ENCODE peak calls at places on chromosomes 3 and 15, in nine cellular contexts. M, X, C, P, W, Q, R, V and T are unnamed samples.

GRCh38 chr3:38084969-38085942 is 46.2 kb downstream of the DLEC1 start:
- DNase-seq in Q (no peak), W (no peak), C (no peak), R (no peak), M (no peak), X (no peak), P (no peak), V (no peak), T (no peak)

GRCh38 chr3:89586676-89587075 is 479.3 kb downstream of the EPHA3 start:
- DNase-seq in P (no peak), R (no peak), W (no peak), V (no peak), C (no peak), Q (no peak), X (no peak), M (no peak), T (no peak)

GRCh38 chr3:76900571-76900970 is 139.3 kb upstream of the ROBO2 start:
- DNase-seq in V (no peak), P (no peak), M (no peak), X (no peak), W (no peak), C (no peak), Q (no peak), R (no peak), T (no peak)

GRCh38 chr15:50736823-50737222 is 28.7 kb downstream of the SPPL2A start:
- DNase-seq in P (no peak), Q (no peak), X (no peak), M (no peak), R (no peak), C (no peak), W (no peak), V (no peak), T (no peak)

GRCh38 chr3:155791190-155791589 is 14.9 kb downstream of the C3orf33 start:
- DNase-seq in Q (no peak), C (peak; percentile 49), P (no peak), V (no peak), X (no peak), M (no peak), R (no peak), W (no peak), T (no peak)

GRCh38 chr15:71658827-71659729 is 151.3 kb upstream of the NR2E3 start:
- DNase-seq in Q (no peak), R (no peak), W (no peak), X (no peak), C (no peak), P (no peak), V (no peak), M (no peak), T (no peak)

GRCh38 chr3:196192036-196193001 is 18.9 kb downstream of the ZDHHC19 start:
- DNase-seq in Q (no peak), M (no peak), V (no peak), W (peak; percentile 74), C (no peak), P (peak; percentile 65), X (peak; percentile 72), R (no peak), T (no peak)

GRCh38 chr3:102112706-102113230 is 263.5 kb downstream of the NFKBIZ start:
- DNase-seq in X (no peak), R (no peak), Q (no peak), M (no peak), P (no peak), V (no peak), C (no peak), W (no peak), T (no peak)

GRCh38 chr3:108036984-108037741 is 53.7 kb downstream of the CD47 start:
- DNase-seq in R (no peak), Q (no peak), W (no peak), M (no peak), X (no peak), V (no peak), C (no peak), P (no peak), T (no peak)

GRCh38 chr3:141412087-141412935 is 44.0 kb downstream of the ZBTB38 start:
- DNase-seq in Q (no peak), P (peak; percentile 75), W (no peak), C (peak; percentile 91), M (peak; percentile 62), V (peak; percentile 72), R (peak; percentile 80), X (peak; percentile 60), T (no peak)
- H3K27ac ChIP-seq in Q (no peak overlapping the region), P (peak overlapping the region; percentile 82), W (peak overlapping the region; percentile 92), C (peak overlapping the region; percentile 99), M (peak overlapping the region; percentile 65), V (peak overlapping the region; percentile 99), R (peak overlapping the region; percentile 96), X (peak overlapping the region; percentile 94), T (peak overlapping the region; percentile 97)

GRCh38 chr3:52247455-52248164 is 2.1 kb downstream of the PPM1M start:
- DNase-seq in M (no peak), P (no peak), X (no peak), C (no peak), V (no peak), R (no peak), Q (no peak), W (no peak), T (no peak)

GRCh38 chr3:52244061-52244628 is 1.4 kb upstream of the PPM1M start:
- DNase-seq in P (peak; percentile 55), M (no peak), C (no peak), V (no peak), W (peak; percentile 85), X (peak; percentile 42), Q (no peak), R (no peak), T (no peak)

GRCh38 chr3:52246728-52247454 is 1.3 kb downstream of the PPM1M start:
- DNase-seq in X (no peak), P (no peak), M (no peak), W (no peak), R (no peak), V (no peak), C (no peak), Q (no peak), T (no peak)

GRCh38 chr3:52246264-52246620 is 683 bp downstream of the PPM1M start:
- DNase-seq in M (no peak), R (no peak), V (no peak), X (no peak), P (no peak), W (no peak), Q (no peak), C (no peak), T (no peak)

DNA sequence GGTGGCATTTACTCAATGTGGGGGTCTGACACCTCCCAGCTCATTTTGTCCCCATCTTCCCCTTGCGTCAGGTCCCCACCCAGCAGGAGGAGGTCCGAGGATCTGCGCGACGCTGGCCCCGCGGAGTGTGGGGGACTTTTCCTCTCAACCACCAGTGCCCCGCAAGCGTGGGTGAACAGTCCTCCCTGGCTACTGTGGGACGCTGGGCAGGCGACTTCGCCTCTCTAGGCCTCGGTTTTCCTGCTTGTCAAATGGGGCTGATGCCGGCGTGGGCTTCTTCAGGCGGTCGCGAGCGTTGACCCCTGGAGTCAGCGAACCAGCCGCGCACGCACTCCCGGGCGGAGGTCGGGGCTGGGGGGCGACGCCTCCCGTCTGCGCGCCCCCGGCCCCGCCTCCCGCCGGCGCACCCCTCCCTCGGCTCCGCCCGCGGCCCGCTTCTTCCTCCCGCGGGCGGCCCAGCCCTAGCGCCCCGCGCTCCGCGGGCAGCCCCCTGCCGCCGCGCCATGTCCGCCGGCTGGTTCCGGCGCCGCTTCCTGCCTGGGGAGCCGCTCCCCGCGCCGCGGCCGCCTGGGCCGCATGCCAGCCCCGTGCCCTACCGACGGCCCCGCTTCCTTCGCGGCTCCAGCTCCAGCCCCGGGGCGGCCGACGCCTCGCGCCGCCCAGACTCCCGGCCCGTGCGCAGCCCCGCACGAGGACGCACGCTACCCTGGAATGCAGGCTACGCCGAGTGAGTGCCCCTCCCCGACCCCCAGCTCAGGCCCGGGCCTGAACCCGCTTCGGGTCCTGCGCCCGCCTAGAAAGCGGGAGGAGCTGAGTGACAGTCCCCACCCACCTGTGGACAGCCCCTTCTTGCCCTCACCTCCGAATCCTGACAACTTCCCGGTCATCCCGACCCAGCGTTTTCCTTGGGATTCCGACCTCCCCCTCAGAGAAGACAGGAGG is at the start of gene PPM1M:
- DNase-seq in M (peak; percentile 80), P (peak; percentile 53), W (no peak), V (no peak), R (no peak), C (peak; percentile 35), Q (peak; percentile 83), X (peak; percentile 58), T (no peak)
- TF ChIP-seq POLR2A in M (no peak), P (peak; percentile 14), W (peak; percentile 48), V (no peak), R (no peak), C (peak; percentile 19), Q (no peak), X (no peak), T (peak; percentile 15)

GRCh38 chr15:56943398-56943797 is 25.0 kb downstream of the TCF12 start:
- DNase-seq in P (no peak), W (no peak), R (no peak), X (no peak), M (no peak), Q (no peak), C (no peak), V (no peak), T (no peak)
- H3K27ac ChIP-seq in P (no peak overlapping the region), W (no peak overlapping the region), R (no peak overlapping the region), X (no peak overlapping the region), M (no peak overlapping the region), Q (no peak overlapping the region), C (no peak overlapping the region), V (no peak overlapping the region), T (no peak overlapping the region)

GRCh38 chr3:186787642-186788481 is 4.5 kb downstream of the EIF4A2 start:
- DNase-seq in V (no peak), W (no peak), X (no peak), Q (no peak), C (no peak), M (no peak), R (no peak), P (no peak), T (no peak)

GRCh38 chr3:186786810-186787375 is 3.5 kb downstream of the EIF4A2 start:
- DNase-seq in R (no peak), V (no peak), W (no peak), P (no peak), Q (no peak), X (no peak), M (no peak), C (no peak), T (no peak)

GRCh38 chr3:186789554-186790260 is 6.3 kb downstream of the EIF4A2 start:
- DNase-seq in P (no peak), Q (no peak), C (no peak), R (no peak), V (no peak), W (no peak), M (no peak), X (no peak), T (no peak)

GRCh38 chr3:186788482-186789370 is 5.3 kb downstream of the EIF4A2 start:
- DNase-seq in X (no peak), V (no peak), R (no peak), C (no peak), M (no peak), W (no peak), P (no peak), Q (no peak), T (no peak)

DNA sequence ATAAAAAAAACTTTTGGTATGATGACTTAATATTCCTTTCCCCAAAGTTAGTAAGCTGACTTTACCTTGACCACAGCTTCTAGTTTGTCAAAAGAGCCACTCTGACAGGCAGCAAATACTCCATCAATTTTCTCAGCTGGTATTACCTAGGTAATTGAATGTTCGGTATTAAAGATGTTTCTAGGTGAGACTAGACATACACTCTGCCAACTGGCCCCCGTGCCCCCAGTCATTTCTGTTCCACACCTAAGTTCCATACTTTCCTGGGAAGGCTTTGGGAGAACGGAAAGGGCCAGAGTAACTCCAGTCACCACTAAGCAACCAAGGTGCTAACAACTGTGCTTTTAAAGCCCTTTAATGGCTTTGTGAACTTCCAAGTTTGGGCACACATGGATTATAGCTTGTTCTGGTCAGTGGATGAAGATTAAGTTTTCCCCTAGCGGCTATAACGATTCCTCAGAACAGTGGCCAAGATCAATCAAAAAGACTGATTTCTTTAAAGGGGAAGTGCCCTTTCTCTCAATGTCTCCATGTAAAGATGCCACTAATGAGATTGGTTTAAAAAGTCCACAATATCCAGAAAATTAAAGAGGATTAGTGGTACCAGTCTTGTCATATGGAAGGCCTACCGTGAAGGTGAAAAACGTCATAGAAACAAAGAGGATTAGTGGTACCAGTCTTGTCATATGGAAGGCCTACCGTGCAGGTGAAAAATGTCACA is 7.0 kb downstream of the EIF4A2 start:
- DNase-seq in P (no peak), V (no peak), W (no peak), M (no peak), Q (no peak), C (peak; percentile 63), X (no peak), R (no peak), T (no peak)
- TF ChIP-seq POLR2A in P (no peak), V (no peak), W (peak; percentile 82), M (no peak), Q (peak; percentile 85), C (no peak), X (no peak), R (no peak), T (no peak)